ENCODE peak calls at places on chromosomes 11 and 22, in six cellular contexts. R, A, J, D, Z and X are unnamed samples.

GRCh38 chr11:57277845-57278720 is 41.0 kb upstream of the APLNR start:
- DNase-seq in R (peak; percentile 78), A (peak; percentile 83), J (no peak), D (peak; percentile 45), Z (peak; percentile 11), X (peak; percentile 66)

GRCh38 chr11:95780544-95780943 is 9.0 kb downstream of the FAM76B start:
- DNase-seq in R (no peak), A (no peak), J (no peak), D (no peak), Z (no peak), X (no peak)

GRCh38 chr11:70486731-70487130 is 88.4 kb downstream of the CTTN start:
- DNase-seq in R (no peak), A (no peak), J (no peak), D (no peak), Z (no peak), X (no peak)

GRCh38 chr22:34973016-34973415 is 92.9 kb upstream of the ISX start:
- DNase-seq in R (no peak), A (no peak), J (no peak), D (no peak), Z (no peak), X (no peak)

GRCh38 chr11:2868604-2869526 is 16.7 kb downstream of the CDKN1C start:
- DNase-seq in R (no peak), A (no peak), J (no peak), D (no peak), Z (peak; percentile 25), X (no peak)

GRCh38 chr11:84316866-84317560 is 1030.8 kb upstream of the CCDC90B start:
- DNase-seq in R (no peak), A (peak; percentile 9), J (no peak), D (no peak), Z (peak; percentile 27), X (no peak)

GRCh38 chr11:70828498-70829159 is 423.7 kb downstream of the SHANK2 start:
- DNase-seq in R (no peak), A (no peak), J (no peak), D (no peak), Z (no peak), X (no peak)

GRCh38 chr11:57513911-57514537 is 1.5 kb downstream of the SLC43A1 start:
- DNase-seq in R (peak; percentile 72), A (peak; percentile 69), J (peak; percentile 9), D (peak; percentile 75), Z (no peak), X (peak; percentile 70)

GRCh38 chr11:103202048-103202651 is 92.9 kb downstream of the DYNC2H1 start:
- DNase-seq in R (no peak), A (peak; percentile 71), J (no peak), D (no peak), Z (no peak), X (no peak)

GRCh38 chr11:16825968-16826367 is 87.5 kb downstream of the C11orf58 start:
- DNase-seq in R (no peak), A (no peak), J (no peak), D (no peak), Z (no peak), X (no peak)

GRCh38 chr11:111726301-111726713 is 39.9 kb downstream of the PPP2R1B start:
- DNase-seq in R (peak; percentile 95), A (no peak), J (no peak), D (no peak), Z (no peak), X (no peak)

GRCh38 chr11:74020537-74020936 is 11.7 kb upstream of the UCP3 start:
- DNase-seq in R (no peak), A (no peak), J (no peak), D (no peak), Z (no peak), X (no peak)

GRCh38 chr11:833114-833791 is 501 bp downstream of the CD151 start:
- DNase-seq in R (no peak), A (peak; percentile 55), J (peak; percentile 32), D (peak; percentile 58), Z (no peak), X (peak; percentile 75)

GRCh38 chr11:65060913-65061408 is 2.6 kb upstream of the NAALADL1 start:
- DNase-seq in R (no peak), A (no peak), J (no peak), D (no peak), Z (no peak), X (no peak)

GRCh38 chr22:44369241-44369652 is 56.5 kb upstream of the SHISAL1 start:
- DNase-seq in R (peak; percentile 44), A (no peak), J (no peak), D (no peak), Z (no peak), X (no peak)

GRCh38 chr11:17793642-17794170 is 59.1 kb downstream of the KCNC1 start:
- DNase-seq in R (no peak), A (no peak), J (no peak), D (no peak), Z (no peak), X (no peak)

GRCh38 chr22:43205261-43205691 is 18.3 kb upstream of the TTLL12 start:
- DNase-seq in R (no peak), A (no peak), J (no peak), D (no peak), Z (no peak), X (no peak)

GRCh38 chr22:48351376-48352085 is 1476.1 kb downstream of the BRD1 start:
- DNase-seq in R (peak; percentile 39), A (no peak), J (no peak), D (no peak), Z (no peak), X (no peak)

GRCh38 chr11:7677071-7677470 is 3.8 kb upstream of the CYB5R2 start:
- DNase-seq in R (no peak), A (no peak), J (no peak), D (no peak), Z (no peak), X (no peak)

GRCh38 chr11:1832181-1832988 is 2.4 kb upstream of the SYT8 start:
- DNase-seq in R (peak; percentile 72), A (peak; percentile 61), J (peak; percentile 53), D (peak; percentile 85), Z (no peak), X (peak; percentile 89)

GRCh38 chr22:24186352-24186740 is 5.1 kb downstream of the SUSD2 start:
- DNase-seq in R (peak; percentile 47), A (no peak), J (no peak), D (no peak), Z (no peak), X (no peak)

GRCh38 chr11:131217313-131218297 is 152.8 kb upstream of the NTM start:
- DNase-seq in R (no peak), A (peak; percentile 26), J (no peak), D (no peak), Z (no peak), X (no peak)

GRCh38 chr22:44764974-44765373 is 12.6 kb downstream of the ARHGAP8 start:
- DNase-seq in R (no peak), A (no peak), J (no peak), D (no peak), Z (no peak), X (no peak)

GRCh38 chr11:76073716-76074115 is 132.6 kb downstream of the WNT11 start:
- DNase-seq in R (no peak), A (no peak), J (no peak), D (no peak), Z (no peak), X (no peak)

GRCh38 chr11:8342821-8343681 is 79.4 kb upstream of the LMO1 start:
- DNase-seq in R (no peak), A (no peak), J (no peak), D (no peak), Z (no peak), X (no peak)

GRCh38 chr22:18935889-18936529 is at the start of gene PRODH:
- DNase-seq in R (no peak), A (no peak), J (no peak), D (no peak), Z (no peak), X (no peak)